ENCODE peak calls at places on chromosomes 11 and 22, in five cellular contexts. N is esophagus muscularis mucosa, H is HL-60, R is transverse colon, D is SK-N-SH. M is an unnamed sample.

GRCh38 chr11:13215157-13215556 is 62.4 kb upstream of the BMAL1 start:
- DNase-seq in N (no peak), H (no peak), R (no peak), D (no peak), M (no peak)

GRCh38 chr22:35589071-35589735 is 27.9 kb downstream of the MB start:
- DNase-seq in N (no peak), H (peak; percentile 65), R (peak; percentile 22), D (no peak), M (no peak)

GRCh38 chr11:15327786-15328231 is 213.1 kb downstream of the INSC start:
- DNase-seq in N (peak; percentile 89), H (peak; percentile 20), R (peak; percentile 50), D (peak; percentile 68), M (no peak)

GRCh38 chr22:31284241-31284745 is 8.0 kb downstream of the PIK3IP1 start:
- DNase-seq in N (no peak), H (no peak), R (no peak), D (no peak), M (no peak)

GRCh38 chr11:58740447-58740846 is 8.7 kb upstream of the GLYAT start:
- DNase-seq in N (no peak), H (no peak), R (no peak), D (no peak), M (no peak)

GRCh38 chr22:25780673-25781072 is 38.7 kb downstream of the MYO18B start:
- DNase-seq in N (no peak), H (no peak), R (no peak), D (peak; percentile 89), M (no peak)

GRCh38 chr11:111765320-111765983 is 737 bp downstream of the PPP2R1B start:
- DNase-seq in N (no peak), H (no peak), R (no peak), D (no peak), M (no peak)

GRCh38 chr11:57904369-57904768 is 119.3 kb upstream of the OR9Q1 start:
- DNase-seq in N (peak; percentile 57), H (no peak), R (no peak), D (no peak), M (no peak)

GRCh38 chr11:124481365-124482323 is 36.1 kb upstream of the OR8B8 start:
- DNase-seq in N (no peak), H (no peak), R (no peak), D (peak; percentile 4), M (no peak)

GRCh38 chr11:103683581-103683980 is 352.9 kb upstream of the DDI1 start:
- DNase-seq in N (no peak), H (no peak), R (no peak), D (no peak), M (no peak)

GRCh38 chr11:83773950-83774880 is 488.0 kb upstream of the CCDC90B start:
- DNase-seq in N (no peak), H (no peak), R (no peak), D (no peak), M (no peak)

GRCh38 chr11:16809901-16810668 is 71.6 kb downstream of the C11orf58 start:
- DNase-seq in N (no peak), H (no peak), R (no peak), D (no peak), M (peak; percentile 66)

GRCh38 chr11:20203836-20204235 is 43.6 kb upstream of the DBX1 start:
- DNase-seq in N (no peak), H (no peak), R (no peak), D (no peak), M (no peak)

GRCh38 chr22:43334378-43334777 is 8.8 kb downstream of the SCUBE1 start:
- DNase-seq in N (no peak), H (no peak), R (no peak), D (no peak), M (no peak)

GRCh38 chr11:81874627-81875026 is 859.0 kb downstream of the FAM181B start:
- DNase-seq in N (no peak), H (no peak), R (no peak), D (no peak), M (no peak)

GRCh38 chr11:119490253-119491006 is 67.5 kb upstream of the THY1 start:
- DNase-seq in N (no peak), H (no peak), R (no peak), D (no peak), M (peak; percentile 58)

GRCh38 chr11:62726156-62727006 is 876 bp downstream of the HNRNPUL2 start:
- DNase-seq in N (no peak), H (no peak), R (no peak), D (no peak), M (no peak)

GRCh38 chr11:108289699-108290098 is 66.8 kb downstream of the ATM start:
- DNase-seq in N (no peak), H (no peak), R (no peak), D (no peak), M (peak; percentile 66)

GRCh38 chr11:118175031-118175531 is 1.4 kb downstream of the SCN2B start:
- DNase-seq in N (no peak), H (no peak), R (no peak), D (no peak), M (no peak)

GRCh38 chr22:45919504-45920286 is 57.3 kb downstream of the WNT7B start:
- DNase-seq in N (no peak), H (no peak), R (no peak), D (no peak), M (no peak)

GRCh38 chr22:39958916-39959639 is 1.1 kb upstream of the TMA7B start:
- DNase-seq in N (no peak), H (no peak), R (no peak), D (no peak), M (no peak)

GRCh38 chr22:30665266-30665665 is 2.4 kb downstream of the DUSP18 start:
- DNase-seq in N (no peak), H (no peak), R (peak; percentile 50), D (no peak), M (no peak)

GRCh38 chr11:104581246-104581980 is 316.8 kb downstream of the CASP12 start:
- DNase-seq in N (no peak), H (no peak), R (no peak), D (no peak), M (no peak)

GRCh38 chr22:44870021-44870420 is 117.6 kb downstream of the ARHGAP8 start:
- DNase-seq in N (no peak), H (no peak), R (no peak), D (no peak), M (no peak)

GRCh38 chr11:70192666-70193410 is 10.3 kb upstream of the FADD start:
- DNase-seq in N (no peak), H (no peak), R (no peak), D (no peak), M (no peak)

GRCh38 chr11:116827461-116827860 is 2.2 kb upstream of the APOC3 start:
- DNase-seq in N (no peak), H (no peak), R (no peak), D (no peak), M (no peak)

GRCh38 chr22:46070722-46071450 is 79.4 kb upstream of the PPARA start:
- DNase-seq in N (no peak), H (peak; percentile 57), R (peak; percentile 68), D (peak; percentile 88), M (peak; percentile 88)

GRCh38 chr22:30159561-30160353 is 79.5 kb downstream of the HORMAD2 start:
- DNase-seq in N (no peak), H (no peak), R (no peak), D (no peak), M (no peak)

GRCh38 chr11:133835258-133836075 is 9.8 kb downstream of the SPATA19 start:
- DNase-seq in N (peak; percentile 87), H (peak; percentile 10), R (no peak), D (peak; percentile 79), M (no peak)

GRCh38 chr22:45268958-45269844 is 15.5 kb upstream of the UPK3A start:
- DNase-seq in N (no peak), H (no peak), R (peak; percentile 91), D (peak; percentile 93), M (peak; percentile 98)

GRCh38 chr11:130815074-130815802 is 101.0 kb downstream of the SNX19 start:
- DNase-seq in N (peak; percentile 66), H (no peak), R (no peak), D (no peak), M (no peak)

GRCh38 chr22:20141186-20142077 is 9.4 kb downstream of the CCDC188 start:
- DNase-seq in N (no peak), H (no peak), R (no peak), D (no peak), M (no peak)

GRCh38 chr11:32722255-32722654 is 72.2 kb downstream of the CCDC73 start:
- DNase-seq in N (no peak), H (no peak), R (no peak), D (no peak), M (no peak)

GRCh38 chr11:12859872-12860657 is 149.1 kb upstream of the RASSF10 start:
- DNase-seq in N (no peak), H (no peak), R (no peak), D (no peak), M (no peak)

GRCh38 chr22:41338614-41339212 is 37.4 kb downstream of the ZC3H7B start:
- DNase-seq in N (no peak), H (no peak), R (no peak), D (no peak), M (no peak)

GRCh38 chr11:46894506-46894905 is 23.8 kb downstream of the LRP4 start:
- DNase-seq in N (no peak), H (no peak), R (no peak), D (no peak), M (no peak)

GRCh38 chr11:64659417-64660144 is 63.4 kb downstream of the NRXN2 start:
- DNase-seq in N (no peak), H (no peak), R (no peak), D (no peak), M (no peak)
- TF ChIP-seq CTCF in N (no peak), H (no peak), R (no peak), D (no peak), M (no peak)

GRCh38 chr11:85307381-85307780 is 319.8 kb downstream of the DLG2 start:
- DNase-seq in N (no peak), H (no peak), R (no peak), D (no peak), M (no peak)

GRCh38 chr11:85313741-85314140 is 313.4 kb downstream of the DLG2 start:
- DNase-seq in N (no peak), H (no peak), R (no peak), D (no peak), M (no peak)

GRCh38 chr11:85310479-85310878 is 316.7 kb downstream of the DLG2 start:
- DNase-seq in N (no peak), H (no peak), R (no peak), D (no peak), M (no peak)
- H3K27ac ChIP-seq in N (no peak overlapping the region), H (no peak overlapping the region), R (no peak overlapping the region), D (no peak overlapping the region), M (no peak overlapping the region)

GRCh38 chr22:33792837-33793236 is 127.4 kb downstream of the LARGE1 start:
- DNase-seq in N (no peak), H (no peak), R (no peak), D (no peak), M (no peak)
- TF ChIP-seq POLR2AphosphoS5 in N (no peak), H (no peak), R (no peak), D (no peak), M (no peak)

GRCh38 chr11:30125461-30125860 is 105.4 kb upstream of the FSHB start:
- DNase-seq in N (no peak), H (no peak), R (no peak), D (no peak), M (no peak)
- TF ChIP-seq CTCF in N (no peak), H (no peak), R (no peak), D (no peak), M (no peak)

M was measured in spleen.